ENCODE peak calls at places on chromosomes 4 and X, in six cellular contexts. Y, T, M, N, P and H are unnamed samples. For H3K4me1, the result is how much of the 10 kb centered on the place peaks cover.

GRCh38 chr4:168408620-168409019 is 71.7 kb downstream of the DDX60L start:
- DNase-seq in Y (peak), T (peak), M (peak), N (peak), P (peak), H (no peak)

GRCh38 chr4:23762551-23762950 is 127.3 kb downstream of the PPARGC1A start:
- DNase-seq in Y (no peak), T (no peak), M (no peak), N (no peak), P (no peak), H (no peak)

GRCh38 chrX:22950278-22951266 is 49.2 kb upstream of the DDX53 start:
- DNase-seq in Y (no peak), T (no peak), M (peak), N (no peak), P (peak), H (no peak)

GRCh38 chr4:81724925-81725329 is 253.2 kb upstream of the RASGEF1B start:
- DNase-seq in Y (peak), T (no peak), M (no peak), N (peak), P (peak), H (peak)

GRCh38 chr4:8394125-8394524 is 46.4 kb downstream of the ACOX3 start:
- DNase-seq in Y (peak), T (peak), M (no peak), N (peak), P (no peak), H (peak)

GRCh38 chr4:1978226-1978625 is 30.5 kb downstream of the NELFA start:
- DNase-seq in Y (no peak), T (no peak), M (no peak), N (no peak), P (no peak), H (no peak)

GRCh38 chr4:22474636-22475310 is 41.1 kb downstream of the ADGRA3 start:
- DNase-seq in Y (no peak), T (no peak), M (no peak), N (no peak), P (no peak), H (no peak)

GRCh38 chr4:81666491-81666890 is 194.8 kb upstream of the RASGEF1B start:
- DNase-seq in Y (no peak), T (no peak), M (no peak), N (no peak), P (no peak), H (no peak)

GRCh38 chrX:11998944-11999343 is 139.3 kb upstream of the FRMPD4 start:
- DNase-seq in Y (no peak), T (no peak), M (no peak), N (no peak), P (no peak), H (no peak)

GRCh38 chrX:9369802-9370291 is 95.0 kb upstream of the TBL1X start:
- DNase-seq in Y (no peak), T (no peak), M (no peak), N (no peak), P (no peak), H (no peak)

GRCh38 chrX:70636218-70636617 is 191.6 kb downstream of the DLG3 start:
- DNase-seq in Y (no peak), T (no peak), M (no peak), N (no peak), P (no peak), H (no peak)

GRCh38 chrX:81377329-81377728 is 175.4 kb downstream of the SH3BGRL start:
- DNase-seq in Y (no peak), T (no peak), M (no peak), N (no peak), P (no peak), H (no peak)

GRCh38 chrX:37825225-37825842 is 22.0 kb downstream of the DYNLT3 start:
- DNase-seq in Y (peak), T (peak), M (peak), N (peak), P (peak), H (peak)

GRCh38 chr4:98786866-98787265 is 128.5 kb upstream of the TSPAN5 start:
- DNase-seq in Y (no peak), T (no peak), M (no peak), N (no peak), P (no peak), H (no peak)

GRCh38 chr4:175435437-175435836 is 376.6 kb downstream of the GPM6A start:
- DNase-seq in Y (no peak), T (no peak), M (peak), N (no peak), P (no peak), H (no peak)

GRCh38 chrX:109847257-109848187 is 114.5 kb upstream of the ACSL4 start:
- DNase-seq in Y (no peak), T (no peak), M (no peak), N (no peak), P (no peak), H (no peak)

GRCh38 chrX:42151808-42152207 is 228.5 kb upstream of the CASK start:
- DNase-seq in Y (no peak), T (no peak), M (no peak), N (no peak), P (no peak), H (no peak)

GRCh38 chr4:140151700-140152014 is 2.3 kb downstream of the MAML3 start:
- DNase-seq in Y (peak), T (peak), M (peak), N (peak), P (peak), H (peak)

GRCh38 chrX:76159453-76159852 is 13.4 kb upstream of the PBDC1 start:
- DNase-seq in Y (no peak), T (no peak), M (no peak), N (no peak), P (no peak), H (no peak)

GRCh38 chr4:54585321-54586000 is 72.3 kb upstream of the KIT start:
- DNase-seq in Y (no peak), T (no peak), M (no peak), N (no peak), P (no peak), H (no peak)

GRCh38 chr4:72568959-72569718 is at the start of gene ADAMTS3:
- DNase-seq in Y (peak), T (peak), M (peak), N (peak), P (peak), H (no peak)

GRCh38 chr4:2482693-2483092 is 13.8 kb downstream of the RNF4 start:
- DNase-seq in Y (no peak), T (no peak), M (no peak), N (peak), P (peak), H (peak)

GRCh38 chr4:69518102-69518501 is 22.4 kb upstream of the UGT2B4 start:
- DNase-seq in Y (no peak), T (no peak), M (no peak), N (no peak), P (no peak), H (no peak)

GRCh38 chrX:152900937-152901445 is 3.1 kb downstream of the ZNF185 start:
- DNase-seq in Y (no peak), T (no peak), M (no peak), N (no peak), P (no peak), H (no peak)

GRCh38 chr4:2893772-2894171 is 50.1 kb downstream of the ADD1 start:
- DNase-seq in Y (no peak), T (no peak), M (no peak), N (no peak), P (no peak), H (no peak)

GRCh38 chrX:118615141-118615540 is 112.3 kb upstream of the IL13RA1 start:
- DNase-seq in Y (no peak), T (no peak), M (no peak), N (no peak), P (no peak), H (no peak)

GRCh38 chr4:77332696-77333270 is 175.8 kb downstream of the CCNG2 start:
- DNase-seq in Y (no peak), T (no peak), M (no peak), N (no peak), P (no peak), H (no peak)

GRCh38 chr4:22492987-22493386 is 22.9 kb downstream of the ADGRA3 start:
- DNase-seq in Y (no peak), T (no peak), M (no peak), N (no peak), P (no peak), H (no peak)

GRCh38 chr4:99219072-99219471 is at the start of gene ADH6:
- DNase-seq in Y (no peak), T (no peak), M (no peak), N (no peak), P (peak), H (no peak)

GRCh38 chr4:2817701-2818350 is 24.9 kb downstream of the SH3BP2 start:
- DNase-seq in Y (no peak), T (no peak), M (peak), N (peak), P (peak), H (peak)

GRCh38 chr4:622071-622995 is 3.0 kb upstream of the PDE6B start:
- DNase-seq in Y (no peak), T (no peak), M (no peak), N (no peak), P (no peak), H (no peak)

GRCh38 chrX:1313788-1314187 is 22.8 kb upstream of the IL3RA start:
- DNase-seq in Y (no peak), T (no peak), M (no peak), N (no peak), P (no peak), H (no peak)

GRCh38 chrX:151738751-151739150 is 4.2 kb downstream of the CNGA2 start:
- DNase-seq in Y (no peak), T (no peak), M (no peak), N (no peak), P (no peak), H (no peak)

GRCh38 chr4:137961051-137961438 is 281.1 kb downstream of the SLC7A11 start:
- DNase-seq in Y (no peak), T (peak), M (no peak), N (peak), P (no peak), H (no peak)

GRCh38 chr4:16067515-16067914 is 16.3 kb downstream of the PROM1 start:
- DNase-seq in Y (no peak), T (no peak), M (no peak), N (no peak), P (peak), H (no peak)

GRCh38 chrX:102697506-102697905 is 14.7 kb upstream of the GPRASP2 start:
- DNase-seq in Y (no peak), T (no peak), M (no peak), N (no peak), P (no peak), H (no peak)

GRCh38 chr4:142314686-142315085 is 531.4 kb downstream of the INPP4B start:
- DNase-seq in Y (no peak), T (no peak), M (no peak), N (no peak), P (peak), H (peak)

DNA sequence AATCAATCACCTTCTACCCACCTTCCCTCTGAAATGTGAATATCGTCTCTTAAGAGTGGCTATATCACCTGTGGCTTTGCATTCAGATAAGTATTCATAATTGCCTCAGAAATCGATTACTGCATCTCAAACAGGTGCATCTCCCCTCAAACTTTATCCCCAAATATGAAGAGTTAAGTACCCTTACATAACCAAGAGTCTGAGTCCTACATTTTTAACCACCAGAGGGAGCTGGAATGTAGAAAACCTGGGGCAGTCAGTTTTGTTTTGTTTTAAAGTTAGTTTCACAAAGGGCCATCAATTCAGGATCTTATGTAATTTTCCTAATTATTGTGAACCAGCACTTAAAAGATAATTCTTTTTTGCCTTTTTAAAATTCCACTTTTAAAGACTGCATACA is 5.7 kb downstream of the TCEANC start:
- DNase-seq in Y (no peak), T (peak), M (no peak), N (no peak), P (no peak), H (no peak)
- TF ChIP-seq CTCF in Y (peak), T (peak), M (peak), N (no peak), P (peak), H (peak)

GRCh38 chr4:115101675-115102074 is 11.7 kb downstream of the NDST4 start:
- DNase-seq in Y (no peak), T (no peak), M (no peak), N (no peak), P (no peak), H (no peak)
- H3K4me1 ChIP-seq in Y (under half), T (under half), M (under half), N (under half), P (under half), H (under half)

GRCh38 chrX:108399427-108400165 is 38.6 kb downstream of the COL4A6 start:
- DNase-seq in Y (no peak), T (peak), M (no peak), N (no peak), P (no peak), H (no peak)

GRCh38 chrX:108396986-108397385 is 41.2 kb downstream of the COL4A6 start:
- DNase-seq in Y (no peak), T (no peak), M (no peak), N (no peak), P (no peak), H (no peak)

GRCh38 chrX:108396188-108396885 is 41.9 kb downstream of the COL4A6 start:
- DNase-seq in Y (no peak), T (peak), M (no peak), N (no peak), P (no peak), H (no peak)

GRCh38 chrX:108397627-108398392 is 40.4 kb downstream of the COL4A6 start:
- DNase-seq in Y (no peak), T (no peak), M (no peak), N (no peak), P (no peak), H (no peak)
- H3K4me3 ChIP-seq in Y (no peak), T (no peak), M (no peak), N (no peak), P (no peak), H (no peak)

GRCh38 chrX:21839334-21840198 is at the start of gene MBTPS2:
- DNase-seq in Y (peak), T (peak), M (peak), N (peak), P (peak), H (peak)
- TF ChIP-seq CTCF in Y (no peak), T (no peak), M (peak), N (no peak), P (no peak), H (peak)

GRCh38 chr4:6916587-6917444 is 7.2 kb downstream of the TBC1D14 start:
- DNase-seq in Y (no peak), T (peak), M (peak), N (no peak), P (peak), H (peak)
- H3K4me1 ChIP-seq in Y (under half), T (under half), M (under half), N (under half), P (under half), H (under half)

DNA sequence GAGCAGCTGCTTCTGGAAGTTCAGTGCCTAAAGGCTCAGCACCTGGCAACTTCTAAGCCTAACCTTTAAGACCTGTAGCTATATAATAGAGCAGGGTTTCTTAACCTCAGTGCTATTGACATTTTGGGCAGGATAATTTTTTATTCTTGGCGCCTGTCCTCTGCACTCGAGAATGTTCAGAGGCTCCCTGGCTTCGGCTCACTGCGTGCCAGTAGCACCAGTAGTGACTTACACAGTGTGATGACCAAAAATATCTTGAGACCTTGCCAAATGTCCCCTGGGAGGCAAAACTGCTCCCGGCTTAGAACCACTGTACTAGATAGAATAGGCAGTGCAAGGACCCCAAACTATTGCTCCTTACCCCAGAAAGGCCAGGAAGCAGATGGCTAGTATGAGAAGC is 6.5 kb upstream of the ZCCHC18 start:
- DNase-seq in Y (peak), T (no peak), M (no peak), N (peak), P (no peak), H (no peak)
- H3K4me3 ChIP-seq in Y (no peak), T (no peak), M (no peak), N (no peak), P (no peak), H (no peak)

GRCh38 chr4:103996059-103996458 is 276.3 kb upstream of the TACR3 start:
- DNase-seq in Y (no peak), T (peak), M (peak), N (no peak), P (no peak), H (no peak)
- TF ChIP-seq CTCF in Y (no peak), T (no peak), M (peak), N (no peak), P (peak), H (no peak)